ENCODE peak calls at places on chromosome 5, in six cellular contexts. P is upper lobe of left lung; E is PC-3; I is body of pancreas; Z is neuronal stem cell; Y is CD8-positive, alpha-beta memory T cell. D is an unnamed sample.

GRCh38 chr5:36744041-36744677 is 132.4 kb upstream of the NIPBL start:
- DNase-seq in P (no peak), E (peak; percentile 9), I (no peak), Z (no peak), Y (no peak), D (no peak)

GRCh38 chr5:99320461-99320860 is 391.7 kb upstream of the CHD1 start:
- DNase-seq in P (no peak), E (peak; percentile 45), I (no peak), Z (peak; percentile 2), Y (peak; percentile 1), D (no peak)

GRCh38 chr5:39364367-39364766 is at the start of gene C9:
- DNase-seq in P (no peak), E (no peak), I (no peak), Z (no peak), Y (no peak), D (no peak)

GRCh38 chr5:71011194-71011792 is 13.8 kb downstream of the NAIP start:
- DNase-seq in P (no peak), E (no peak), I (no peak), Z (no peak), Y (no peak), D (no peak)

GRCh38 chr5:145531038-145531734 is 304.0 kb downstream of the PRELID2 start:
- DNase-seq in P (no peak), E (peak; percentile 92), I (peak; percentile 64), Z (no peak), Y (no peak), D (no peak)

GRCh38 chr5:42021119-42021518 is 96.0 kb downstream of the FBXO4 start:
- DNase-seq in P (no peak), E (peak; percentile 77), I (no peak), Z (no peak), Y (no peak), D (no peak)

GRCh38 chr5:101977729-101978345 is 318.2 kb downstream of the SLCO4C1 start:
- DNase-seq in P (no peak), E (peak; percentile 75), I (no peak), Z (peak; percentile 56), Y (no peak), D (no peak)

GRCh38 chr5:145856285-145856818 is 16.5 kb downstream of the GRXCR2 start:
- DNase-seq in P (peak; percentile 40), E (no peak), I (peak; percentile 41), Z (peak; percentile 26), Y (no peak), D (peak; percentile 21)

GRCh38 chr5:33272288-33272687 is 168.5 kb upstream of the TARS1 start:
- DNase-seq in P (no peak), E (peak; percentile 98), I (no peak), Z (no peak), Y (no peak), D (no peak)

GRCh38 chr5:31889131-31889561 is 250.2 kb downstream of the PDZD2 start:
- DNase-seq in P (peak; percentile 56), E (no peak), I (no peak), Z (no peak), Y (no peak), D (no peak)

GRCh38 chr5:170348069-170348702 is 41.0 kb downstream of the KCNMB1 start:
- DNase-seq in P (no peak), E (no peak), I (no peak), Z (no peak), Y (no peak), D (no peak)

GRCh38 chr5:33336911-33337620 is 103.7 kb upstream of the TARS1 start:
- DNase-seq in P (no peak), E (no peak), I (no peak), Z (no peak), Y (no peak), D (no peak)

GRCh38 chr5:129746884-129747283 is 1.0 kb upstream of the MINAR2 start:
- DNase-seq in P (no peak), E (no peak), I (no peak), Z (no peak), Y (no peak), D (no peak)

GRCh38 chr5:56588636-56589485 is 226.5 kb upstream of the MAP3K1 start:
- DNase-seq in P (peak; percentile 68), E (no peak), I (no peak), Z (peak; percentile 51), Y (peak; percentile 80), D (peak; percentile 54)

GRCh38 chr5:114243281-114243982 is 118.4 kb upstream of the KCNN2 start:
- DNase-seq in P (no peak), E (peak; percentile 33), I (no peak), Z (no peak), Y (no peak), D (no peak)

GRCh38 chr5:86463339-86463738 is 154.4 kb upstream of the COX7C start:
- DNase-seq in P (no peak), E (peak; percentile 61), I (no peak), Z (no peak), Y (no peak), D (no peak)

GRCh38 chr5:10856646-10857332 is 95.8 kb upstream of the DAP start:
- DNase-seq in P (peak; percentile 39), E (peak; percentile 62), I (peak; percentile 56), Z (peak; percentile 92), Y (no peak), D (no peak)

GRCh38 chr5:171868236-171868635 is 82.6 kb downstream of the SMIM23 start:
- DNase-seq in P (no peak), E (no peak), I (no peak), Z (no peak), Y (no peak), D (no peak)

GRCh38 chr5:140767444-140767843 is 18.5 kb upstream of the PCDHA1 start:
- DNase-seq in P (no peak), E (no peak), I (no peak), Z (no peak), Y (no peak), D (no peak)
- H3K9me3 ChIP-seq in P (peaks cover 89% of the 10 kb centered on the region), E (peaks cover 43% of the 10 kb centered on the region), I (no peaks in the 10 kb centered on the region), Z (peaks cover 9% of the 10 kb centered on the region), Y (peaks cover 37% of the 10 kb centered on the region), D (peaks cover 74% of the 10 kb centered on the region)

GRCh38 chr5:81787843-81788242 is 36.9 kb upstream of the SSBP2 start:
- DNase-seq in P (peak; percentile 67), E (no peak), I (peak; percentile 84), Z (peak; percentile 30), Y (no peak), D (no peak)

GRCh38 chr5:81786509-81786908 is 35.6 kb upstream of the SSBP2 start:
- DNase-seq in P (no peak), E (no peak), I (no peak), Z (no peak), Y (no peak), D (no peak)

GRCh38 chr5:81785311-81785710 is 34.4 kb upstream of the SSBP2 start:
- DNase-seq in P (no peak), E (peak; percentile 16), I (no peak), Z (no peak), Y (no peak), D (no peak)

GRCh38 chr5:81789033-81789432 is 38.1 kb upstream of the SSBP2 start:
- DNase-seq in P (peak; percentile 36), E (peak; percentile 16), I (peak; percentile 30), Z (no peak), Y (no peak), D (no peak)

GRCh38 chr5:81788271-81788670 is 37.4 kb upstream of the SSBP2 start:
- DNase-seq in P (no peak), E (no peak), I (no peak), Z (no peak), Y (no peak), D (no peak)
- H3K27ac ChIP-seq in P (no peak overlapping the region), E (no peak overlapping the region), I (peak overlapping the region; percentile 65), Z (peak overlapping the region; percentile 48), Y (no peak overlapping the region), D (no peak overlapping the region)

DNA sequence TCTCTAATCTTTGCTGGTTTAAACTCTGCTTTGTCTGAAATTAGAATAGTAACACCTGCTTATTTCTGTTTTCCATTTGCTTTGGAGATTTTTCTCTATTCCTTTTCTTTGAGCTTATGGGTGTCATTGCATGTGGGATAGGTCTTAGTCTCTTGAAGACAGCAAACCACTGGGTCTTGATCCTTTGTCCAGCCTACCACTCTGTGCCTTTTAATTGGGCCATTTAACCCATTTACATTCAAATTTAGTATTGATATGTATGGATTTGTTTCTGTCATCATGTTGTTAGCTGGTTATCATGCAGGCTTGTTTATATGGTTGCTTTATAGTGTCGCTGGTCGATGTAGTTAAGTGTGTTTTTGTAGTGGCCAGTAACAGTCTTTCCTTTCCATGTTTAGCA is 914.7 kb downstream of the MAT2B start:
- DNase-seq in P (no peak), E (no peak), I (no peak), Z (no peak), Y (no peak), D (no peak)
- H3K9me3 ChIP-seq in P (no peaks in the 10 kb centered on the region), E (peaks cover 9% of the 10 kb centered on the region), I (no peaks in the 10 kb centered on the region), Z (no peaks in the 10 kb centered on the region), Y (no peaks in the 10 kb centered on the region), D (no peaks in the 10 kb centered on the region)

GRCh38 chr5:5339257-5339656 is 83.2 kb upstream of the ICE1 start:
- DNase-seq in P (no peak), E (no peak), I (no peak), Z (no peak), Y (no peak), D (no peak)

GRCh38 chr5:5335115-5335514 is 87.4 kb upstream of the ICE1 start:
- DNase-seq in P (no peak), E (peak; percentile 64), I (no peak), Z (no peak), Y (no peak), D (no peak)

GRCh38 chr5:5332287-5332686 is 90.2 kb upstream of the ICE1 start:
- DNase-seq in P (no peak), E (no peak), I (no peak), Z (no peak), Y (no peak), D (no peak)

GRCh38 chr5:5331838-5332237 is 90.6 kb upstream of the ICE1 start:
- DNase-seq in P (no peak), E (no peak), I (no peak), Z (no peak), Y (no peak), D (no peak)

DNA sequence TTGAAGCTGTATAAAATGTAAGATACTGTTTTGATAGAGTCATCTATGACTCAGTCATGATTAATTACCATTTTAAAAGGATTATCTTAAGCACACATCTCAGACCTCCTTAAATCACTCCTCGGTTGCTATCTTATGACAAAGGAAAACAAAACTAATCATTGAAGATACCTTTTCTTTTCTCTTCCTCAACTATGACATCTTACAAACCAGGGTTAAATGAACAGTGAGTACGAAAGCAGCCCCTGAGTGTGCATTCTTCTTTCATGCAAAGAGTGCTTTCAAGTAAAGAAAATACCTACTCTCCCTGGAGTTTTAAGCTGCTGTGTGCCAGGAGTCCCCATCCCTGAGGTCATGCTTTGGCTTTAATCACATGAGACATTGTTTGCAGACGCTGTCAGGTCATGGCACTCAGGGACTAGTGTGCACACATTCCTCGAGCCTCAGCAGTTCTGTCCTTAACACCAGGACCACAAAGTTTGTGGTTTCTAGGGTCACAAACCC is 86.7 kb upstream of the ICE1 start:
- DNase-seq in P (no peak), E (peak; percentile 90), I (no peak), Z (no peak), Y (no peak), D (no peak)
- H3K27ac ChIP-seq in P (no peak overlapping the region), E (peak overlapping the region; percentile 95), I (no peak overlapping the region), Z (no peak overlapping the region), Y (no peak overlapping the region), D (no peak overlapping the region)

DNA sequence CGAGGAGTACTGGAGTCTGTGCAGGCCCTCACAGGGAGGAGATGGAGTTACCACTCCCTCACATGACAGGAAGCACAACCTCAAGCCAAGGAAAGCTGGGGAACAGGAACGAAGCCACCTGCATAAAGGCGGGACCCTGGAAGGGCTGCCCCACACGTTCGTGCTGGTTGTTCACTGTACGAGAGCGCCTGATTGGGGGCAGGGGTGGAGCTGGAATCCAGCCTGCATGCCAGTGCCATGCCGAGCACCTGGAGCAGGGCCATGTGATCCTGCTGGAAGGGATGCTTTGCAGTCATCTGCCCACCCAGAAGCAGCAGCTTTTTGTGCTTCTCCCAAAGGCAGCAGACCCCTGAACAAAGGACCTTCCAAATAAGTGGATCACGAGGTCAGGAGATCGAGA is 11.4 kb downstream of the GRM6 start:
- DNase-seq in P (no peak), E (no peak), I (no peak), Z (no peak), Y (no peak), D (no peak)
- H3K9me3 ChIP-seq in P (peaks cover 30% of the 10 kb centered on the region), E (peaks cover 15% of the 10 kb centered on the region), I (no peaks in the 10 kb centered on the region), Z (peaks cover 62% of the 10 kb centered on the region), Y (no peaks in the 10 kb centered on the region), D (no peaks in the 10 kb centered on the region)

D was measured in naive thymus-derived CD4-positive, alpha-beta T cell.